ENCODE peak calls at places on chromosomes 11 and 22, in four cellular contexts. D is fibroblast of mammary gland, U is ovary, A is AG10803. H is an unnamed sample.

GRCh38 chr11:36574486-36574885 is 6.7 kb downstream of the RAG1 start:
- DNase-seq in A (no peak), D (no peak), U (no peak), H (no peak)

GRCh38 chr11:27701262-27702105 is 1.2 kb upstream of the BDNF start:
- DNase-seq in A (peak; percentile 81), D (peak; percentile 46), U (no peak), H (peak; percentile 81)

GRCh38 chr22:24141586-24141985 is 39.7 kb upstream of the SUSD2 start:
- DNase-seq in U (no peak), A (peak; percentile 31), D (peak; percentile 78), H (peak; percentile 30)

GRCh38 chr22:37708580-37709444 is 12.0 kb downstream of the TRIOBP start:
- DNase-seq in A (no peak), U (no peak), D (no peak), H (no peak)

GRCh38 chr11:119318240-119319135 is 1.6 kb upstream of the MCAM start:
- DNase-seq in U (no peak), D (peak; percentile 54), A (peak; percentile 60), H (peak; percentile 71)

GRCh38 chr11:2820976-2821375 is 64.6 kb downstream of the CDKN1C start:
- DNase-seq in D (no peak), A (no peak), U (no peak), H (no peak)

GRCh38 chr11:120011836-120012235 is 126.1 kb downstream of the TRIM29 start:
- DNase-seq in A (no peak), U (no peak), D (no peak), H (no peak)

GRCh38 chr11:71248251-71248570 is 4.2 kb downstream of the SHANK2 start:
- DNase-seq in U (no peak), A (no peak), D (no peak), H (no peak)

GRCh38 chr22:30312053-30312452 is 14.7 kb downstream of the TBC1D10A start:
- DNase-seq in D (peak; percentile 50), U (no peak), A (peak; percentile 79), H (peak; percentile 37)

GRCh38 chr11:34213366-34213765 is 107.9 kb downstream of the NAT10 start:
- DNase-seq in U (no peak), A (no peak), D (peak; percentile 27), H (no peak)

GRCh38 chr22:48577014-48577690 is 1250.5 kb downstream of the BRD1 start:
- DNase-seq in U (no peak), A (no peak), D (no peak), H (no peak)

GRCh38 chr11:129374993-129375721 is 491 bp upstream of the BARX2 start:
- DNase-seq in U (no peak), A (no peak), D (no peak), H (no peak)

GRCh38 chr11:8262552-8263108 is 1.0 kb downstream of the LMO1 start:
- DNase-seq in D (peak; percentile 31), A (peak; percentile 44), U (peak; percentile 68), H (peak; percentile 62)

GRCh38 chr22:24763872-24764485 is 10.5 kb downstream of the PIWIL3 start:
- DNase-seq in A (no peak), U (no peak), D (no peak), H (no peak)

GRCh38 chr22:48757581-48757980 is 1070.1 kb downstream of the BRD1 start:
- DNase-seq in U (peak; percentile 15), D (no peak), A (no peak), H (no peak)

GRCh38 chr22:28474248-28474647 is 205.4 kb downstream of the TTC28 start:
- DNase-seq in A (no peak), U (no peak), D (no peak), H (no peak)

GRCh38 chr22:28481725-28482124 is 197.9 kb downstream of the TTC28 start:
- DNase-seq in U (no peak), D (no peak), A (no peak), H (no peak)

GRCh38 chr22:28478564-28478963 is 201.1 kb downstream of the TTC28 start:
- DNase-seq in U (no peak), A (no peak), D (no peak), H (no peak)

GRCh38 chr22:28479912-28480311 is 199.7 kb downstream of the TTC28 start:
- DNase-seq in A (peak; percentile 5), U (no peak), D (no peak), H (no peak)

GRCh38 chr22:28477556-28477955 is 202.1 kb downstream of the TTC28 start:
- DNase-seq in U (no peak), D (no peak), A (no peak), H (no peak)
- TF ChIP-seq CTCF in U (no peak), D (no peak), A (no peak), H (no peak)

DNA sequence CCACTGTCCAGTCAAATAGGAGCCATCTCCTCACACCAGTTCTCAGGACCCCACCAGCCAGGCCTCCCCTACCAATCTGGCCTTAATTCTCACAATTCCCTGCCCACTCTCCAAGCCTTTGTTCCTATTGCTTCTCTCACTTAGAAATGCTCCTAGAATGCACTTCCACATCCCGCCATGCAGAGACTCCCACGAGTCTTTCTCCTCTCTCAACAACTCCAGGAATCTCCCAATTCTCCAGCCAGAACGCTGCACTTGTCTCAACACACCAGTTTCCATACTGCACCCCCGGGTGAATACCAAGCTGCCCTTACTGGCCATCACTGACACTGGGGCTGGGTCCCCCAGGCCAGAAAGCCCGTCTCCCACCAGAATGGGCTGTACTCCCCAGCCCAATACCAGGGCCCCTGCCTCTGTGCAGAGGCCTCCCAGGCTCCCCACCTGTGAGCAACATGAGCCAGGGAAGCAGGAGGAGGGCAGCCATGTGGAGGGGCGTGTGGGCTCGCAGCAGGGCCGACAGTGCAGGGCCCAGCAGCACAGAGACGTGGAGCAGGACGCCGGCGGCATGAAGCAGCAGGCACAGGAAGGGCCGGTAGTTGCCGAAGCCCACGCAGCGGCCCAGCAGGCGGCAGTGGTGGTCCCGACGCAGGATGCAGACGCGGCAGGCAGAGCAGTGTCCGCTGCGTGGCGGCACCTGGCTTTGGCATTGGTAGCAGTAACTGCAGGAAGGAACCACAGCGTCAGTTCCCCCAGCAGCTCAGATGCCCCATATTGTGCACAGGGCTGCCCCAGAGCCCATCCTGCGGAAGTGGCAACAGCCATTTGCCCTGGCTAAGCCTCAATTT is 2.4 kb downstream of the ZDHHC24 start:
- DNase-seq in A (no peak), D (peak; percentile 43), U (peak; percentile 77), H (peak; percentile 66)
- H3K4me3 ChIP-seq in A (no peak overlapping the region), D (no peak overlapping the region), U (no peak overlapping the region), H (peak overlapping the region; percentile 22)

GRCh38 chr11:17633987-17634775 is 85.2 kb upstream of the MYOD1 start:
- DNase-seq in A (no peak), D (no peak), U (no peak), H (no peak)

GRCh38 chr11:17636721-17637120 is 82.7 kb upstream of the MYOD1 start:
- DNase-seq in A (no peak), U (no peak), D (no peak), H (no peak)

GRCh38 chr11:17634776-17635550 is 84.4 kb upstream of the MYOD1 start:
- DNase-seq in D (no peak), A (no peak), U (no peak), H (no peak)

GRCh38 chr11:17633279-17633986 is 85.9 kb upstream of the MYOD1 start:
- DNase-seq in A (no peak), U (no peak), D (no peak), H (no peak)

DNA sequence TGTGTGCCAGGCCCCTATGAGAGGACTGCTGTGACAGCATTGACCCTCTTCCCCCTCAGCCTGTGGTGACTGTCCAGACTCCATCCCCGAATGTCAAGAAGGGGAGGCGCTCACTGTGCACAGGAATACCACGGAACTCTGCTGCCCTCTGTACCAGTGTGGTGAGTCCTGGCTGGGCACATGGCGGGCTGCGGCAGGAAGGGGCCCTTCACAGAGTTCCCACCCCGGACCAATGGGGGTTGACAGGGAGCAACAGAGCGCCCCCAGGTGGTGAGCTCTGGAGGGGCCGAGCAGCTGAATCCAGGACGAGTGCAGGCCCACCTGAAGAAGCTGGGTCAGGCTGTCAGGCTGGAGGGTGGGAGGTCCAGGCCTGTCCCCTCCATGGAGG is 83.8 kb upstream of the MYOD1 start:
- DNase-seq in A (no peak), D (no peak), U (no peak), H (no peak)
- TF ChIP-seq CTCF in A (no peak), D (no peak), U (no peak), H (no peak)

GRCh38 chr11:131246589-131247164 is 123.7 kb upstream of the NTM start:
- DNase-seq in U (no peak), A (no peak), D (peak; percentile 11), H (no peak)
- H3K4me3 ChIP-seq in U (no peak overlapping the region), A (no peak overlapping the region), D (no peak overlapping the region), H (no peak overlapping the region)

GRCh38 chr11:75212463-75212862 is 28.1 kb upstream of the TPBGL start:
- DNase-seq in U (no peak), D (no peak), A (no peak), H (no peak)

GRCh38 chr11:75204685-75205667 is 35.6 kb upstream of the TPBGL start:
- DNase-seq in A (peak; percentile 73), D (peak; percentile 80), U (peak; percentile 86), H (peak; percentile 88)

GRCh38 chr11:75204012-75204674 is 36.4 kb upstream of the TPBGL start:
- DNase-seq in U (no peak), A (no peak), D (no peak), H (no peak)

GRCh38 chr11:75203641-75204011 is 36.9 kb upstream of the TPBGL start:
- DNase-seq in A (no peak), U (no peak), D (no peak), H (no peak)

DNA sequence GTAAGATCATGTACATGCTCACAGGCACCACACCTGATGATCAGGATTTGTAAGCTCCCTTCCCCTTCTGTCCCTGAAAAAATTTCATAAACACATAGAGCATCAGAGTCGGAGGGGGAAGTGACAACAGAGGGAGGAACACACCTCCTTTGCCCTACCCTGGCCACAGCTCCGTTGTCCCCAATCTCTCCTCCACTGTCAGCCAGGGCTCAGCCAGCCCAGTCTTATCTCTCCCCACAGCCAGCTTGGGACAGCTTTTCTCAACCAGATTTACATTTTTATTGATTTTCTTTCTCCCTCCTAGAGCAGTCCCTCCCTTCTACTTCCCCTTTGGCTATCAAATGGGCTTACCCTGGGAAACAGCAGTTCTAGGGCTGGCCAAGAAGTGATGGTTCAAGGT is 32.1 kb upstream of the TPBGL start:
- DNase-seq in D (no peak), U (no peak), A (no peak), H (no peak)
- TF ChIP-seq CTCF in D (no peak), U (no peak), A (no peak), H (no peak)

GRCh38 chr22:42192547-42192946 is 61.9 kb upstream of the CYP2D6 start:
- DNase-seq in U (no peak), A (no peak), D (no peak), H (no peak)

GRCh38 chr22:42187646-42188045 is 57.0 kb upstream of the CYP2D6 start:
- DNase-seq in D (no peak), A (no peak), U (no peak), H (no peak)

GRCh38 chr22:42189761-42190160 is 59.2 kb upstream of the CYP2D6 start:
- DNase-seq in U (no peak), A (no peak), D (no peak), H (no peak)

GRCh38 chr22:42188808-42189447 is 58.3 kb upstream of the CYP2D6 start:
- DNase-seq in D (no peak), U (no peak), A (no peak), H (peak; percentile 20)

DNA sequence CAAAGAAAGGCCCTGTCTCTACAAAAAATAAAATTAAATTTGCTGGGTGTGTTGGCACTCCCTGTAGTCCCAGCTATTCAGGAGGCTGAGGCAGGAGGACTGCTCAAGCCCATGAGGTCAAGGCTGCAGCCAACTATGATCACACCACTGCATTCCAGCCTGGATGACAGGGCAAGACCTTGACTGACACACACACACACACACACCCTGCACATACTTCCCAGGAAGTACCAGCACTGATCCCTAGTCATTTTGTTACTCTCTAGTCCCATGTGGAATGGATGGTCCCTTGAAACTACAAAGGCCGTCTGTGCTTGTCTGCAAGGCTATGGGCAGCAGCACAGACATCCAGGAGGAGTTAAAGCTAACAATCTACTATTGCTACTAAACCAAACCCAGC is 59.7 kb upstream of the CYP2D6 start:
- DNase-seq in D (peak; percentile 38), A (peak; percentile 36), U (no peak), H (no peak)
- H3K4me3 ChIP-seq in D (no peak overlapping the region), A (no peak overlapping the region), U (no peak overlapping the region), H (no peak overlapping the region)

GRCh38 chr22:33274214-33274828 is 216.1 kb upstream of the SYN3 start:
- DNase-seq in D (peak; percentile 35), U (no peak), A (peak; percentile 3), H (peak; percentile 6)
- TF ChIP-seq CTCF in D (peak; percentile 63), U (no peak), A (peak; percentile 47), H (peak; percentile 50)